ENCODE peak calls at places on chromosomes 1 and 21, in nine cellular contexts. N is lower lobe of right lung; M is naive thymus-derived CD8-positive, alpha-beta T cell; C is left colon; W is Panc1; S is activated CD8-positive, alpha-beta T cell treated with anti-CD3 and anti-CD28 coated beads for 36 hours; V is stimulated activated naive CD8-positive, alpha-beta T cell treated with anti-CD3 and anti-CD28 coated beads, Interleukin-15, amount 100 ng/mL, for 72 hours; J is activated T-cell treated with anti-CD3 and anti-CD28 coated beads, Interleukin-2, amount 50 U/mL, for 4 hours; D is left cardiac atrium. K is an unnamed sample.
A peak's percentile ranks its signal among the peaks of the same experiment; 100 is the strongest.

GRCh38 chr1:98323396-98323795 is 338.1 kb upstream of the SNX7 start:
- ATAC-seq in N (peak; percentile 77), M (no peak), C (peak; percentile 42), W (peak; percentile 64), S (no peak), V (no peak), J (no peak), D (peak; percentile 83), K (no peak)

GRCh38 chr1:28966617-28967016 is 52.2 kb downstream of the EPB41 start:
- ATAC-seq in N (no peak), M (no peak), C (peak; percentile 93), W (no peak), S (no peak), V (no peak), J (no peak), D (no peak), K (no peak)

GRCh38 chr1:67979532-67979931 is 70.9 kb downstream of the DIRAS3 start:
- ATAC-seq in N (no peak), M (no peak), C (no peak), W (no peak), S (no peak), V (no peak), J (no peak), D (no peak), K (no peak)

GRCh38 chr1:209747580-209748262 is 8.1 kb upstream of the TRAF3IP3 start:
- ATAC-seq in N (peak; percentile 99), M (peak; percentile 85), C (peak; percentile 100), W (peak; percentile 96), S (peak; percentile 79), V (peak; percentile 85), J (peak; percentile 59), D (peak; percentile 99), K (peak; percentile 79)

GRCh38 chr1:64864018-64864945 is 102.1 kb downstream of the JAK1 start:
- ATAC-seq in N (peak; percentile 89), M (peak; percentile 83), C (peak; percentile 90), W (no peak), S (peak; percentile 88), V (peak; percentile 92), J (peak; percentile 75), D (peak; percentile 90), K (peak; percentile 88)

GRCh38 chr1:978835-979743 is 2.8 kb downstream of the PERM1 start:
- ATAC-seq in N (no peak), M (no peak), C (no peak), W (no peak), S (no peak), V (no peak), J (no peak), D (no peak), K (no peak)

GRCh38 chr1:244060691-244061090 is 9.6 kb downstream of the ZBTB18 start:
- ATAC-seq in N (peak; percentile 85), M (no peak), C (no peak), W (no peak), S (no peak), V (no peak), J (no peak), D (no peak), K (no peak)

GRCh38 chr1:72540674-72541073 is 258.3 kb upstream of the NEGR1 start:
- ATAC-seq in N (no peak), M (no peak), C (no peak), W (no peak), S (no peak), V (no peak), J (no peak), D (no peak), K (no peak)

GRCh38 chr1:226135709-226136108 is 50.8 kb downstream of the ACBD3 start:
- ATAC-seq in N (no peak), M (no peak), C (peak; percentile 11), W (peak; percentile 17), S (no peak), V (no peak), J (no peak), D (no peak), K (no peak)

GRCh38 chr1:209802117-209802779 is 3.7 kb downstream of the IRF6 start:
- ATAC-seq in N (no peak), M (no peak), C (no peak), W (no peak), S (no peak), V (no peak), J (no peak), D (peak; percentile 20), K (no peak)

GRCh38 chr1:201587729-201588128 is 48.8 kb downstream of the NAV1 start:
- ATAC-seq in N (no peak), M (no peak), C (no peak), W (no peak), S (no peak), V (no peak), J (no peak), D (no peak), K (no peak)

GRCh38 chr1:43980255-43981134 is 1.5 kb downstream of the B4GALT2 start:
- ATAC-seq in N (peak; percentile 29), M (no peak), C (peak; percentile 26), W (no peak), S (no peak), V (no peak), J (no peak), D (no peak), K (no peak)

GRCh38 chr1:176017722-176018121 is 189.4 kb downstream of the COP1 start:
- ATAC-seq in N (no peak), M (no peak), C (no peak), W (no peak), S (no peak), V (no peak), J (no peak), D (no peak), K (no peak)

GRCh38 chr1:170659404-170660035 is 4.4 kb upstream of the PRRX1 start:
- ATAC-seq in N (no peak), M (no peak), C (no peak), W (no peak), S (no peak), V (no peak), J (no peak), D (no peak), K (no peak)

GRCh38 chr1:1399870-1400575 is 888 bp upstream of the CCNL2 start:
- ATAC-seq in N (no peak), M (no peak), C (peak; percentile 14), W (peak; percentile 0), S (no peak), V (peak; percentile 3), J (peak; percentile 1), D (peak; percentile 0), K (no peak)

GRCh38 chr1:151819951-151820623 is 11.5 kb downstream of the RORC start:
- ATAC-seq in N (peak; percentile 24), M (no peak), C (no peak), W (no peak), S (peak; percentile 19), V (peak; percentile 45), J (peak; percentile 15), D (peak; percentile 80), K (peak; percentile 72)

GRCh38 chr1:105343317-105343716 is 1593.6 kb downstream of the AMY1C start:
- ATAC-seq in N (no peak), M (no peak), C (no peak), W (no peak), S (no peak), V (no peak), J (no peak), D (no peak), K (no peak)

GRCh38 chr21:45029298-45029967 is 44.9 kb upstream of the ADARB1 start:
- ATAC-seq in N (peak; percentile 39), M (no peak), C (no peak), W (peak; percentile 80), S (no peak), V (no peak), J (no peak), D (peak; percentile 73), K (no peak)

GRCh38 chr1:227924838-227925574 is 22.7 kb downstream of the WNT9A start:
- ATAC-seq in N (peak; percentile 80), M (no peak), C (no peak), W (peak; percentile 27), S (no peak), V (no peak), J (no peak), D (no peak), K (no peak)

GRCh38 chr1:9321480-9321849 is 28.8 kb downstream of the SPSB1 start:
- ATAC-seq in N (peak; percentile 6), M (no peak), C (no peak), W (peak; percentile 28), S (no peak), V (no peak), J (no peak), D (peak; percentile 60), K (no peak)

GRCh38 chr21:44583800-44584147 is 3.4 kb upstream of the KRTAP10-5 start:
- ATAC-seq in N (no peak), M (peak; percentile 54), C (no peak), W (no peak), S (peak; percentile 74), V (peak; percentile 89), J (peak; percentile 82), D (no peak), K (peak; percentile 100)

GRCh38 chr1:156106624-156107488 is 7.7 kb upstream of the LMNA start:
- ATAC-seq in N (peak; percentile 15), M (peak; percentile 8), C (peak; percentile 5), W (peak; percentile 24), S (peak; percentile 26), V (peak; percentile 11), J (peak; percentile 37), D (peak; percentile 1), K (peak; percentile 25)

GRCh38 chr1:205675247-205675646 is 5.1 kb downstream of the SLC45A3 start:
- ATAC-seq in N (no peak), M (no peak), C (no peak), W (no peak), S (no peak), V (no peak), J (no peak), D (no peak), K (no peak)

GRCh38 chr1:27007909-27008582 is 4.6 kb downstream of the TENT5B start:
- ATAC-seq in N (peak; percentile 71), M (no peak), C (peak; percentile 65), W (no peak), S (no peak), V (no peak), J (no peak), D (no peak), K (no peak)

GRCh38 chr1:179107706-179108629 is 26.1 kb downstream of the TOR3A start:
- ATAC-seq in N (peak; percentile 30), M (no peak), C (no peak), W (no peak), S (no peak), V (no peak), J (no peak), D (peak; percentile 83), K (no peak)

GRCh38 chr21:45578811-45579381 is 36.7 kb upstream of the SLC19A1 start:
- ATAC-seq in N (no peak), M (no peak), C (no peak), W (peak; percentile 21), S (no peak), V (peak; percentile 68), J (no peak), D (no peak), K (no peak)

GRCh38 chr1:230072866-230073265 is 5.8 kb downstream of the GALNT2 start:
- ATAC-seq in N (no peak), M (no peak), C (no peak), W (peak; percentile 8), S (no peak), V (no peak), J (no peak), D (no peak), K (no peak)

GRCh38 chr1:44558883-44559282 is 115.4 kb downstream of the TMEM53 start:
- ATAC-seq in N (no peak), M (no peak), C (no peak), W (no peak), S (no peak), V (no peak), J (no peak), D (no peak), K (no peak)

GRCh38 chr1:100719490-100719889 is at the start of gene VCAM1:
- ATAC-seq in N (peak; percentile 41), M (no peak), C (no peak), W (no peak), S (peak; percentile 35), V (peak; percentile 38), J (no peak), D (peak; percentile 38), K (no peak)

GRCh38 chr1:50846224-50846839 is 113.7 kb downstream of the FAF1 start:
- ATAC-seq in N (no peak), M (no peak), C (peak; percentile 77), W (no peak), S (no peak), V (no peak), J (no peak), D (no peak), K (no peak)

GRCh38 chr1:198978523-198978922 is 339.7 kb downstream of the PTPRC start:
- ATAC-seq in N (no peak), M (no peak), C (no peak), W (no peak), S (no peak), V (peak; percentile 78), J (no peak), D (no peak), K (peak; percentile 37)

K was measured in activated T-helper 17 cell treated with anti-CD3 and anti-CD28 coated beads, Interleukin-2, amount 50 U/mL, for 72 hours.